ENCODE peak calls at places on chromosomes 3 and 15, in six cellular contexts. R, X, H, V, I and O are unnamed samples.

GRCh38 chr3:45163481-45163880 is 17.3 kb upstream of the CDCP1 start:
- DNase-seq in R (no peak), X (no peak), H (no peak), V (no peak), I (no peak), O (peak)

GRCh38 chr15:31551323-31551722 is 224.7 kb downstream of the KLF13 start:
- DNase-seq in R (no peak), X (no peak), H (no peak), V (no peak), I (no peak), O (no peak)

GRCh38 chr15:29822100-29822684 is at the start of gene TJP1:
- DNase-seq in R (peak), X (peak), H (peak), V (peak), I (no peak), O (no peak)

GRCh38 chr15:40844543-40844981 is 714 bp downstream of the SPINT1 start:
- DNase-seq in R (no peak), X (no peak), H (no peak), V (no peak), I (no peak), O (peak)

GRCh38 chr3:210649-211048 is 14.1 kb downstream of the CHL1 start:
- DNase-seq in R (no peak), X (no peak), H (no peak), V (no peak), I (no peak), O (no peak)

GRCh38 chr3:117149577-117149976 is 440.0 kb downstream of the TUSC7 start:
- DNase-seq in R (no peak), X (no peak), H (no peak), V (no peak), I (no peak), O (no peak)

GRCh38 chr3:161770532-161771386 is 274.2 kb downstream of the OTOL1 start:
- DNase-seq in R (no peak), X (no peak), H (no peak), V (no peak), I (peak), O (peak)

GRCh38 chr15:50261979-50262378 is 3.5 kb downstream of the HDC start:
- DNase-seq in R (no peak), X (no peak), H (peak), V (no peak), I (no peak), O (peak)

GRCh38 chr15:64443747-64444621 is 16.4 kb upstream of the ZNF609 start:
- DNase-seq in R (peak), X (peak), H (peak), V (peak), I (no peak), O (no peak)

GRCh38 chr3:186589115-186589514 is 18.6 kb downstream of the DNAJB11 start:
- DNase-seq in R (no peak), X (peak), H (peak), V (peak), I (no peak), O (peak)
- TF ChIP-seq MAX in R (no peak), X (no peak), H (no peak), V (no peak), I (no peak), O (no peak)

DNA sequence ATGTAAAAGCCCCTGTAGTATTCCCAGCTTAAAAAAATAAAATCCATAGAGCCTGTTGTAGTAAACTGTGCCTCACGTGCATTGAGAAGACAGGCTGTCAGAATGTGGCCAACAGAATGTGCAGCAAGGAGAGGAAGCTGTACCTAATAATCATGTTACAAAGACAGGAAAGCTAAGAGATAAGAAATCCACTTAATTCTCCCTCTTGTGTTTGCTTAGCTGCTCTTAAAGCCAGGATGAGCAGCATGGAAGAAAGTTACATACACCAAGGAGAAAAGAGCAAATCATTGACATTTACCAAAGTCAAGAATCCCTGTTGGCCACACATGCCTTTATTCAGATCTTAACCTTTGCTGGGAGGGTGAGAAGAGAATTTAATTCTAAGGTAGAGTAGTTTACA is 85.9 kb downstream of the TNIK start:
- DNase-seq in R (peak), X (no peak), H (no peak), V (no peak), I (no peak), O (no peak)
- TF ChIP-seq CTCF in R (no peak), X (no peak), H (no peak), V (no peak), I (no peak), O (no peak)

GRCh38 chr3:77081240-77081661 is 41.4 kb downstream of the ROBO2 start:
- DNase-seq in R (no peak), X (no peak), H (no peak), V (no peak), I (no peak), O (no peak)
- TF ChIP-seq MYC in R (no peak), X (no peak), H (no peak), V (no peak), I (no peak), O (no peak)

GRCh38 chr3:20068512-20069177 is 28.4 kb downstream of the KAT2B start:
- DNase-seq in R (no peak), X (no peak), H (no peak), V (no peak), I (no peak), O (no peak)

GRCh38 chr3:20064796-20065564 is 24.7 kb downstream of the KAT2B start:
- DNase-seq in R (no peak), X (no peak), H (no peak), V (no peak), I (no peak), O (no peak)

GRCh38 chr3:20069178-20069532 is 28.9 kb downstream of the KAT2B start:
- DNase-seq in R (no peak), X (no peak), H (no peak), V (no peak), I (no peak), O (no peak)

GRCh38 chr3:20066079-20066478 is 25.8 kb downstream of the KAT2B start:
- DNase-seq in R (no peak), X (no peak), H (no peak), V (no peak), I (no peak), O (no peak)

GRCh38 chr3:20066848-20067617 is 26.8 kb downstream of the KAT2B start:
- DNase-seq in R (peak), X (no peak), H (no peak), V (no peak), I (no peak), O (peak)
- TF ChIP-seq MAX in R (no peak), X (no peak), H (no peak), V (no peak), I (no peak), O (no peak)

DNA sequence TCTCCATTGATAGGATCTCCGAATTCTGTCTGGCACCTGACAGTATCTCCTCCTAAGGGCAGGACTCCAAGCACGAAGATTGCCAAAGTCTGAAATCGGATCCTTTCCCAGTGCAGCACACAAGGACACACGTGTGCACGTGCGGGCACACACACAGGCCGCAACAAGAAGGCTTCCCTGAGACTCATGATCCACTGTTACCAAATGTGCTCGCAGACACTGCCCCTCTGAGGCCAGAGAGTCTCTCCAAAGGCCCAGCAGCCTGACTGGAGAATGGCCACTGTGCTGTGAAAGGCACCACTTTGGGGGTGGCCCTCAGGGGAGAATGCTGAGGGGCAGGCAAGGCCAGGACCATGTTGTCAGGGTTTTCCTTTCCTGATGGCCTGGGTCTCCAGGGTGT is 112.0 kb upstream of the ETV5 start:
- DNase-seq in R (no peak), X (no peak), H (no peak), V (no peak), I (no peak), O (no peak)
- TF ChIP-seq CTCF in R (no peak), X (no peak), H (peak), V (peak), I (no peak), O (no peak)

GRCh38 chr15:54159044-54159443 is 180.8 kb downstream of the UNC13C start:
- DNase-seq in R (no peak), X (no peak), H (no peak), V (no peak), I (no peak), O (no peak)
- TF ChIP-seq MYC in R (no peak), X (no peak), H (no peak), V (no peak), I (no peak), O (no peak)

GRCh38 chr3:140290105-140290504 is 355.1 kb downstream of the CLSTN2 start:
- DNase-seq in R (no peak), X (no peak), H (no peak), V (no peak), I (no peak), O (no peak)
- TF ChIP-seq MAX in R (no peak), X (no peak), H (no peak), V (no peak), I (no peak), O (no peak)

GRCh38 chr3:71391361-71391760 is 192.2 kb downstream of the FOXP1 start:
- DNase-seq in R (no peak), X (no peak), H (no peak), V (no peak), I (no peak), O (no peak)

GRCh38 chr3:71395470-71395869 is 188.1 kb downstream of the FOXP1 start:
- DNase-seq in R (no peak), X (no peak), H (no peak), V (no peak), I (no peak), O (no peak)

GRCh38 chr3:71393745-71394144 is 189.8 kb downstream of the FOXP1 start:
- DNase-seq in R (no peak), X (no peak), H (no peak), V (no peak), I (no peak), O (no peak)

GRCh38 chr3:71392277-71392676 is 191.3 kb downstream of the FOXP1 start:
- DNase-seq in R (no peak), X (no peak), H (no peak), V (no peak), I (no peak), O (no peak)

DNA sequence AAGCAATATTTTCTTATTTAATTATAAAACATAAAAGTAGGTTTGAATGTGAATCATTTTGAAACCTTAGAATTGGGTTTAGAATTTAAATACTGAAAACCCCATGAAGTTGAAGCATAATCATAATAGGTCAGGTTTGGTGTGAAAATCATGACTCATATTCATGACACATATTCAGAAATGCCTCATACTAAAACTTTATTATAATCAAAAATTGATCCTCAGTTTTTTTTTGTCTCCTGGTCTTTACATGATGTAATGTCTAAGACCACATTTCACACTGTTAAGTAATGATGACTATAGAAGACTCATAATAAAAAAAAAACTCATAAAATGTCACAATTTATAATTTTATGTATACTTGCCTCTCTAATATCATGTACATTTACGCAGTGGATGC is 190.4 kb downstream of the FOXP1 start:
- DNase-seq in R (peak), X (no peak), H (no peak), V (no peak), I (no peak), O (no peak)
- TF ChIP-seq CTCF in R (no peak), X (no peak), H (no peak), V (no peak), I (no peak), O (no peak)